ENCODE peak calls at places on chromosomes 4 and X, in four cellular contexts. G, N, K and F are unnamed samples. For H3K4me1, the result is how much of the 10 kb centered on the place peaks cover.

GRCh38 chr4:128853741-128854140 is 44.2 kb downstream of the JADE1 start:
- DNase-seq in G (no peak), N (no peak), K (peak), F (no peak)

GRCh38 chr4:117575850-117576249 is 458.4 kb upstream of the NDST3 start:
- DNase-seq in G (no peak), N (no peak), K (no peak), F (no peak)

GRCh38 chr4:27360651-27361347 is 500.2 kb downstream of the STIM2 start:
- DNase-seq in G (no peak), N (no peak), K (peak), F (no peak)

GRCh38 chr4:3303445-3303824 is 10.6 kb downstream of the RGS12 start:
- DNase-seq in G (peak), N (no peak), K (no peak), F (no peak)

GRCh38 chr4:78870056-78870455 is 69.2 kb downstream of the PAQR3 start:
- DNase-seq in G (no peak), N (no peak), K (no peak), F (no peak)

GRCh38 chr4:80189956-80190671 is 7.2 kb upstream of the PRDM8 start:
- DNase-seq in G (no peak), N (no peak), K (peak), F (no peak)

GRCh38 chr4:36392916-36393315 is 111.5 kb downstream of the DTHD1 start:
- DNase-seq in G (no peak), N (no peak), K (no peak), F (no peak)

GRCh38 chrX:115571712-115572111 is 10.7 kb downstream of the PLS3 start:
- DNase-seq in G (no peak), N (no peak), K (peak), F (no peak)

GRCh38 chr4:1355378-1355777 is 8.4 kb downstream of the UVSSA start:
- DNase-seq in G (no peak), N (no peak), K (no peak), F (no peak)
- H3K4me1 ChIP-seq in G (under half), N (under half), K (under half), F (under half)

GRCh38 chr4:95531141-95531540 is 17.6 kb downstream of the UNC5C start:
- DNase-seq in G (no peak), N (no peak), K (no peak), F (no peak)
- H3K4me1 ChIP-seq in G (under half), N (under half), K (under half), F (under half)

GRCh38 chr4:158776106-158776505 is 7.3 kb downstream of the FNIP2 start:
- DNase-seq in G (no peak), N (no peak), K (no peak), F (no peak)
- H3K4me1 ChIP-seq in G (under half), N (half or more), K (under half), F (under half)

GRCh38 chr4:57073559-57073958 is 36.6 kb downstream of the IGFBP7 start:
- DNase-seq in G (no peak), N (no peak), K (no peak), F (no peak)
- H3K4me1 ChIP-seq in G (under half), N (under half), K (under half), F (half or more)

DNA sequence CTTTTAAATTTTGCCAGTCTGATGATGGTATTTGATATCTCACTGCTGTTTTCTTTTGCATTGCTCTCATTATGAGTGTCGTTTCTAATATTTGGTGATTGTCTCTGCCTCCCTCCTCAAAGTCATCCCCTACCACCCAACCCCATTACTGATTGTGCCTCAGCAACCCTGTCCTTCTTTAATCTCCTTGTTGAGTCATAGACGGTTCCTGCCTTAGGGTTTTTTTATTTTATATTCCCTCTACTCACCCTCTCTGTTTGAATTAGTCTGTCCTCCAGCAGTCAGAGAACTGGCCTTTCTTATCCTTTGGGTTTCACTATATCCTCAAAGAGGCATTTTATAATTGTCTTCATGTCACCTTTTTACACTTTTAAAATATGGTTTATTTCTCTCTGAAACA is 409.3 kb upstream of the CPEB2 start:
- DNase-seq in G (no peak), N (no peak), K (no peak), F (no peak)
- H3K4me1 ChIP-seq in G (under half), N (under half), K (under half), F (under half)

DNA sequence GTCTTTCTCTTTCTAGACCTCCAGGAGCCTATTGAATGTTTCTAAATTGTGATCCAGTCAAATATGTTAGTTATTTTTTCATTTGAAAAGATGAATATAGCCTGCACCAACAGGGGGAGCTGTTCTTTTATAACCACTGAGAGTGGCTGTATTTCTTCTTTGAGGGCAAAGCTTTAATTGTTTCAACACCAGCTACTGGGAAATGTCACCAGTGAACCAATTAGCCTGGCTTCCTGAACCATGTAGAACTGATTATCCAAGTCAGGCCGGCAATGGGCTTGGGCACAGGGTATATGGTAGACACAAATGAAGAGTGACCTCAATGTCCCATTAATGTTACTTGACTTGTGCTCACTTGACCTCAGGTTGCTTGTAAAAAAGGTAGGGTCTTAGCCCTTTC is 4.8 kb upstream of the DAPP1 start:
- DNase-seq in G (no peak), N (no peak), K (peak), F (no peak)
- H3K4me1 ChIP-seq in G (under half), N (under half), K (under half), F (under half)

DNA sequence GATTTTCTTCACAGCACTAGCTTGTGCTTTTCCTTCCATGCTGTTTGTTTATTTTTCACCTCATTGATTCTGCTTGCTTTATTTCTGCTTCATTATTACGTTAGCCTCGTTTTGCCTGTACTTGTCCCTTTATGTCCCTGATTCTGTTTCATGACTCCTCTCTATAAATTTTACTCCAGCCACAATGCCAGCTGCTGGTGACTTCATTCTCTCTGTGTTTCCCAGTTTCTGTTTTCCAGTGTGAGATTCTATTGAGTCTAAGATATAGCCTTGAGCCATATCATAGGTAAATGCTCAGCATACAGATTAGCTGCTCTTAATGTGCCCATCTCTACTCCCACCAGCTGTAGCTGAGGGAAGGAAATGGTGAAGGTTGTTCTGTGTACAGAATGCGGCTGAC is 19.3 kb downstream of the FAM47E start:
- DNase-seq in G (no peak), N (no peak), K (no peak), F (no peak)
- H3K4me1 ChIP-seq in G (under half), N (under half), K (under half), F (under half)

GRCh38 chrX:66004928-66005831 is 34.7 kb downstream of the VSIG4 start:
- DNase-seq in G (no peak), N (no peak), K (no peak), F (no peak)
- H3K4me1 ChIP-seq in G (under half), N (under half), K (under half), F (under half)

GRCh38 chrX:132037479-132037993 is 14.4 kb downstream of the STK26 start:
- DNase-seq in G (no peak), N (no peak), K (no peak), F (no peak)
- H3K4me1 ChIP-seq in G (under half), N (under half), K (under half), F (under half)

GRCh38 chr4:152508818-152509217 is 27.1 kb downstream of the FBXW7 start:
- DNase-seq in G (no peak), N (no peak), K (no peak), F (no peak)

GRCh38 chr4:152510349-152511147 is 25.3 kb downstream of the FBXW7 start:
- DNase-seq in G (no peak), N (no peak), K (no peak), F (no peak)

GRCh38 chr4:152509595-152510209 is 26.2 kb downstream of the FBXW7 start:
- DNase-seq in G (no peak), N (no peak), K (no peak), F (no peak)

GRCh38 chr4:152512483-152512882 is 23.4 kb downstream of the FBXW7 start:
- DNase-seq in G (no peak), N (no peak), K (no peak), F (no peak)

DNA sequence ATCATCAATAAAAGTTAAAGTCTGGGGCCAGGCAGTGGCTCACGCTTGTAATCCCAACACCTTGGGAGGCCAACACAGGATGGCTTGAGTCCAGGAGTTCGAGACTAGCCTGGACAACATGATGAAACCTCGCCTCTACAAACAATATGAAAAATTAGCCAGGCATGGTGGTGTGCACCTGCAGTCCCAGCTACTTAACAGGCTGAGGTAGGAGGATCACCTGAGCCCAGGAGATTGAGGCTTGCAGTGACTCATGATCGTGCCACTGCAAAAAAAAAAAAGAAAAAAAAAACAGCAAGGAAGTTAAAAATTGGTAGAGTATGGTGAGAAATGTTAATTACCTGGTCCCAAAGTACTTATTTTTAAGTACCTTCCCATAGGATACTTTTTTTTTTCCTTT is 27.5 kb downstream of the FBXW7 start:
- DNase-seq in G (no peak), N (no peak), K (no peak), F (no peak)
- H3K4me1 ChIP-seq in G (under half), N (under half), K (under half), F (under half)